ENCODE peak calls at places on chromosomes 12 and 14, in eight cellular contexts. S is HTR-8/SVneo; R is NCI-H1105 treated with DMSO at 0.1 percent for 48 hours; N is NCI-H2081; A is upper lobe of right lung; W is left colon; C is T-helper 2 cell treated with Interferon-gamma antibody and Interleukin-4, amounts not matched to agents 5 μg/mL and 100 μg/mL, for 36 hours; L is COR-L47. U is an unnamed sample.

GRCh38 chr14:69480136-69480535 is 4.4 kb upstream of the PLEKHD1 start:
- DNase-seq in S (no peak), R (no peak), N (no peak), A (no peak), W (no peak), C (no peak), L (no peak), U (no peak)

GRCh38 chr14:20262642-20263128 is 23.6 kb downstream of the OR11H4 start:
- DNase-seq in S (peak; percentile 1), R (no peak), N (no peak), A (no peak), W (no peak), C (no peak), L (no peak), U (peak; percentile 93)

GRCh38 chr12:51383281-51383905 is 7.8 kb downstream of the GALNT6 start:
- DNase-seq in S (no peak), R (no peak), N (no peak), A (no peak), W (no peak), C (no peak), L (no peak), U (peak; percentile 29)

GRCh38 chr12:89351489-89352241 is 636 bp downstream of the DUSP6 start:
- DNase-seq in S (no peak), R (peak; percentile 42), N (no peak), A (peak; percentile 79), W (no peak), C (peak; percentile 15), L (peak; percentile 41), U (no peak)

GRCh38 chr12:120175062-120175461 is 19.5 kb downstream of the GCN1 start:
- DNase-seq in S (no peak), R (no peak), N (no peak), A (no peak), W (no peak), C (no peak), L (no peak), U (no peak)

GRCh38 chr12:27333311-27334009 is 824 bp downstream of the BMAL2 start:
- DNase-seq in S (no peak), R (peak; percentile 53), N (peak; percentile 48), A (peak; percentile 77), W (peak; percentile 30), C (peak; percentile 60), L (peak; percentile 4), U (peak; percentile 44)

GRCh38 chr12:109523071-109523470 is 45.6 kb downstream of the UBE3B start:
- DNase-seq in S (no peak), R (peak; percentile 45), N (peak; percentile 46), A (no peak), W (no peak), C (no peak), L (peak; percentile 53), U (no peak)

GRCh38 chr12:116517431-116518045 is 41.6 kb upstream of the MAP1LC3B2 start:
- DNase-seq in S (no peak), R (peak; percentile 24), N (no peak), A (no peak), W (no peak), C (no peak), L (no peak), U (no peak)

GRCh38 chr14:33475623-33476022 is 475.3 kb downstream of the EGLN3 start:
- DNase-seq in S (peak; percentile 31), R (peak; percentile 74), N (peak; percentile 65), A (no peak), W (peak; percentile 50), C (no peak), L (peak; percentile 92), U (peak; percentile 38)

GRCh38 chr12:12718382-12718761 is 1.2 kb downstream of the CDKN1B start:
- DNase-seq in S (no peak), R (peak; percentile 43), N (no peak), A (no peak), W (no peak), C (peak; percentile 30), L (no peak), U (no peak)

GRCh38 chr12:121712462-121713256 is at the start of gene TMEM120B:
- DNase-seq in S (peak; percentile 83), R (peak; percentile 63), N (peak; percentile 78), A (peak; percentile 92), W (peak; percentile 77), C (peak; percentile 85), L (peak; percentile 52), U (peak; percentile 78)

GRCh38 chr12:89552376-89552775 is 26.5 kb upstream of the POC1B start:
- DNase-seq in S (no peak), R (no peak), N (no peak), A (no peak), W (no peak), C (no peak), L (no peak), U (no peak)

GRCh38 chr12:123391546-123392343 is 7.8 kb downstream of the KMT5A start:
- DNase-seq in S (no peak), R (no peak), N (no peak), A (no peak), W (no peak), C (no peak), L (no peak), U (no peak)

GRCh38 chr12:122137681-122138080 is 36.3 kb downstream of the IL31 start:
- DNase-seq in S (no peak), R (peak; percentile 13), N (no peak), A (no peak), W (no peak), C (no peak), L (peak; percentile 38), U (no peak)

GRCh38 chr12:28750946-28751714 is 397.9 kb upstream of the FAR2 start:
- DNase-seq in S (no peak), R (no peak), N (no peak), A (no peak), W (no peak), C (no peak), L (no peak), U (no peak)

GRCh38 chr14:52348279-52348678 is 34.2 kb downstream of the PTGER2 start:
- DNase-seq in S (no peak), R (no peak), N (no peak), A (no peak), W (no peak), C (no peak), L (no peak), U (no peak)

GRCh38 chr12:49962861-49963765 is 1.4 kb downstream of the AQP5 start:
- DNase-seq in S (peak; percentile 76), R (peak; percentile 5), N (no peak), A (peak; percentile 90), W (peak; percentile 51), C (no peak), L (peak; percentile 85), U (no peak)

GRCh38 chr14:26598672-26599131 is 869 bp upstream of the NOVA1 start:
- DNase-seq in S (peak; percentile 2), R (no peak), N (no peak), A (no peak), W (no peak), C (no peak), L (no peak), U (no peak)

GRCh38 chr12:93785262-93786010 is 108.3 kb downstream of the CRADD start:
- DNase-seq in S (peak; percentile 73), R (no peak), N (no peak), A (no peak), W (peak; percentile 39), C (peak; percentile 77), L (no peak), U (peak; percentile 98)

GRCh38 chr14:104929268-104930230 is 4.9 kb downstream of the PLD4 start:
- DNase-seq in S (no peak), R (no peak), N (no peak), A (peak; percentile 63), W (peak; percentile 20), C (no peak), L (no peak), U (no peak)

GRCh38 chr14:92426237-92426636 is 87.3 kb upstream of the RIN3 start:
- DNase-seq in S (no peak), R (no peak), N (no peak), A (no peak), W (no peak), C (no peak), L (no peak), U (no peak)

GRCh38 chr12:55925870-55926737 is 1.6 kb downstream of the PYM1 start:
- DNase-seq in S (no peak), R (no peak), N (no peak), A (no peak), W (no peak), C (no peak), L (no peak), U (peak; percentile 27)

GRCh38 chr12:46493352-46494209 is 121.0 kb upstream of the SLC38A2 start:
- DNase-seq in S (no peak), R (no peak), N (no peak), A (no peak), W (no peak), C (no peak), L (no peak), U (no peak)

GRCh38 chr12:105470601-105471000 is 140.1 kb downstream of the C12orf75 start:
- DNase-seq in S (no peak), R (no peak), N (no peak), A (no peak), W (no peak), C (no peak), L (no peak), U (no peak)